ENCODE peak calls at places on chromosome 5, in eight cellular contexts. S is AG09309, D is skeletal muscle cell, Y is NCI-H1092, V is ELF-1, L is AG08395, T is ureter, E is GM12864. R is an unnamed sample.

GRCh38 chr5:75072066-75072465 is 19.7 kb upstream of the GCNT4 start:
- DNase-seq in S (no peak), D (no peak), Y (no peak), V (no peak), L (no peak), T (no peak), E (no peak), R (no peak)

GRCh38 chr5:37211661-37212060 is 37.5 kb downstream of the CPLANE1 start:
- DNase-seq in S (no peak), D (no peak), Y (no peak), V (no peak), L (no peak), T (no peak), E (no peak), R (no peak)

GRCh38 chr5:144227363-144227762 is 56.7 kb downstream of the KCTD16 start:
- DNase-seq in S (no peak), D (no peak), Y (no peak), V (no peak), L (no peak), T (no peak), E (no peak), R (no peak)

GRCh38 chr5:168111433-168111832 is 180.0 kb upstream of the WWC1 start:
- DNase-seq in S (no peak), D (no peak), Y (no peak), V (no peak), L (no peak), T (no peak), E (no peak), R (no peak)

GRCh38 chr5:38404667-38405276 is 146.4 kb downstream of the EGFLAM start:
- DNase-seq in S (no peak), D (no peak), Y (no peak), V (peak), L (no peak), T (no peak), E (no peak), R (no peak)

GRCh38 chr5:5278815-5279381 is 138.8 kb downstream of the ADAMTS16 start:
- DNase-seq in S (no peak), D (no peak), Y (no peak), V (no peak), L (no peak), T (no peak), E (no peak), R (no peak)

GRCh38 chr5:120516799-120517198 is 52.7 kb downstream of the PRR16 start:
- DNase-seq in S (no peak), D (no peak), Y (no peak), V (no peak), L (peak), T (no peak), E (no peak), R (no peak)

GRCh38 chr5:38023353-38023752 is 183.5 kb upstream of the GDNF start:
- DNase-seq in S (no peak), D (no peak), Y (no peak), V (no peak), L (no peak), T (no peak), E (no peak), R (no peak)

R was measured in AG04449.